ENCODE peak calls at places on chromosomes 12 and 14, in eight cellular contexts. H is astrocyte of the spinal cord; D is aorta; E is cardiac muscle cell; N is right lobe of liver; O is ascending aorta; Y is activated CD8-positive, alpha-beta memory T cell treated with anti-CD3 and anti-CD28 coated beads for 1 hour; J is EL. L is an unnamed sample.

GRCh38 chr12:113391650-113392340 is 11.9 kb downstream of the SDS start:
- DNase-seq in J (no peak), Y (no peak), D (no peak), O (no peak), E (no peak), N (no peak), H (no peak), L (no peak)

GRCh38 chr12:58420496-58420895 is 479.1 kb downstream of the ATP23 start:
- DNase-seq in H (peak; percentile 47), E (no peak), D (no peak), O (no peak), N (no peak), Y (no peak), J (peak; percentile 86), L (no peak)

GRCh38 chr14:105925615-105926414 is 399.4 kb downstream of the TMEM121 start:
- DNase-seq in Y (no peak), H (no peak), E (no peak), O (peak; percentile 59), J (no peak), D (no peak), N (peak; percentile 49), L (no peak)

GRCh38 chr14:20460458-20461229 is 590 bp downstream of the PIP4P1 start:
- DNase-seq in H (no peak), O (peak; percentile 70), N (no peak), D (no peak), Y (no peak), E (no peak), J (no peak), L (no peak)

GRCh38 chr14:60164717-60165546 is at the start of gene DHRS7:
- DNase-seq in D (peak; percentile 92), E (peak; percentile 87), N (peak; percentile 94), Y (peak; percentile 18), H (peak; percentile 72), J (peak; percentile 86), O (peak; percentile 90), L (peak; percentile 60)

GRCh38 chr12:28108599-28108998 is 81.7 kb upstream of the CCDC91 start:
- DNase-seq in D (no peak), Y (no peak), N (no peak), H (peak; percentile 77), O (no peak), J (no peak), E (peak; percentile 64), L (peak; percentile 66)

GRCh38 chr12:89497005-89497404 is 27.6 kb downstream of the GALNT4 start:
- DNase-seq in E (peak; percentile 87), D (no peak), H (no peak), J (no peak), N (no peak), Y (no peak), O (no peak), L (no peak)

GRCh38 chr12:31362759-31363415 is 36.9 kb upstream of the SINHCAF start:
- DNase-seq in O (no peak), Y (no peak), N (no peak), H (no peak), J (no peak), D (peak; percentile 53), E (no peak), L (no peak)

GRCh38 chr12:25495336-25496097 is 57.6 kb downstream of the LMNTD1 start:
- DNase-seq in J (peak; percentile 90), D (no peak), E (peak; percentile 63), H (peak; percentile 80), N (no peak), Y (no peak), O (no peak), L (peak; percentile 83)

GRCh38 chr14:64501326-64502171 is 2.1 kb downstream of the ZBTB25 start:
- DNase-seq in N (peak; percentile 73), J (peak; percentile 89), E (peak; percentile 88), H (peak; percentile 71), D (peak; percentile 69), O (peak; percentile 82), Y (no peak), L (peak; percentile 22)

GRCh38 chr14:59438148-59438766 is 26.9 kb downstream of the GPR135 start:
- DNase-seq in E (peak; percentile 88), J (peak; percentile 83), O (no peak), Y (no peak), H (peak; percentile 80), D (no peak), N (no peak), L (peak; percentile 79)

GRCh38 chr12:26884765-26885576 is 52.0 kb upstream of the ITPR2 start:
- DNase-seq in N (peak; percentile 78), E (peak; percentile 89), O (peak; percentile 91), H (peak; percentile 74), J (peak; percentile 77), Y (peak; percentile 61), D (peak; percentile 85), L (peak; percentile 74)

GRCh38 chr12:106149096-106149784 is 10.5 kb upstream of the NUAK1 start:
- DNase-seq in D (no peak), Y (no peak), N (no peak), J (peak; percentile 18), E (peak; percentile 38), O (no peak), H (peak; percentile 40), L (no peak)

GRCh38 chr12:132279184-132279889 is 50.1 kb downstream of the GALNT9 start:
- DNase-seq in O (no peak), E (peak; percentile 58), N (no peak), H (no peak), Y (no peak), J (no peak), D (peak; percentile 36), L (no peak)

GRCh38 chr14:61153436-61153835 is 127.7 kb downstream of the TMEM30B start:
- DNase-seq in H (peak; percentile 87), O (no peak), E (no peak), J (peak; percentile 50), N (no peak), D (no peak), Y (no peak), L (no peak)

GRCh38 chr12:64452559-64453329 is 824 bp downstream of the TBK1 start:
- DNase-seq in O (no peak), E (peak; percentile 83), N (no peak), D (no peak), H (peak; percentile 79), J (peak; percentile 77), Y (no peak), L (peak; percentile 73)

GRCh38 chr12:109880938-109881337 is 597 bp upstream of the GLTP start:
- DNase-seq in H (no peak), O (no peak), J (peak; percentile 13), Y (no peak), D (no peak), N (no peak), E (no peak), L (no peak)

GRCh38 chr14:101126376-101127130 is 223.0 kb upstream of the RTL1 start:
- DNase-seq in N (no peak), Y (no peak), E (no peak), D (no peak), J (no peak), O (no peak), H (no peak), L (no peak)

GRCh38 chr12:39672976-39673375 is 53.4 kb upstream of the ABCD2 start:
- DNase-seq in J (no peak), Y (no peak), D (no peak), H (no peak), N (no peak), O (no peak), E (no peak), L (no peak)

GRCh38 chr12:116099664-116100432 is 177.6 kb downstream of the MED13L start:
- DNase-seq in E (no peak), D (no peak), N (no peak), Y (no peak), H (no peak), J (no peak), O (no peak), L (no peak)

GRCh38 chr12:63848450-63848849 is 4.0 kb downstream of the SRGAP1 start:
- DNase-seq in Y (no peak), N (no peak), J (no peak), O (no peak), E (no peak), D (no peak), H (no peak), L (no peak)

GRCh38 chr12:80778005-80778541 is 61.4 kb downstream of the MYF5 start:
- DNase-seq in O (peak; percentile 79), N (peak; percentile 63), Y (no peak), H (peak; percentile 94), J (peak; percentile 89), E (peak; percentile 94), D (peak; percentile 59), L (peak; percentile 93)

GRCh38 chr12:47797432-47797831 is 22.3 kb downstream of the HDAC7 start:
- DNase-seq in N (no peak), J (no peak), H (no peak), E (no peak), O (no peak), Y (no peak), D (no peak), L (no peak)

GRCh38 chr12:82517027-82517426 is 158.7 kb downstream of the METTL25 start:
- DNase-seq in D (no peak), H (no peak), O (no peak), J (peak; percentile 2), N (no peak), E (peak; percentile 21), Y (no peak), L (peak; percentile 29)

GRCh38 chr12:124760548-124760947 is 103.1 kb downstream of the SCARB1 start:
- DNase-seq in N (no peak), D (no peak), O (no peak), J (no peak), H (no peak), Y (no peak), E (no peak), L (no peak)

L was measured in brain microvascular endothelial cell.